ENCODE peak calls at places on chromosomes 1 and 21, in ten cellular contexts. D is right lobe of liver, H is keratinocyte, F is kidney epithelial cell, O is spleen, P is Panc1, U is lower leg skin, X is fibroblast of lung, V is AG09319, Z is RWPE1. Q is an unnamed sample.

GRCh38 chr21:41459884-41460534 is 34.0 kb downstream of the MX1 start:
- DNase-seq in D (no peak), H (no peak), F (no peak), O (no peak), P (no peak), U (no peak), X (no peak), V (no peak), Z (no peak), Q (no peak)

GRCh38 chr1:25858906-25859789 is at the start of gene AUNIP:
- DNase-seq in D (peak; percentile 93), H (no peak), F (no peak), O (peak; percentile 97), P (peak; percentile 42), U (peak; percentile 95), X (peak; percentile 81), V (peak; percentile 61), Z (peak; percentile 91), Q (peak; percentile 90)

GRCh38 chr1:6588128-6588892 is 8.5 kb downstream of the ZBTB48 start:
- DNase-seq in D (no peak), H (no peak), F (no peak), O (no peak), P (no peak), U (no peak), X (no peak), V (no peak), Z (peak; percentile 37), Q (no peak)

GRCh38 chr1:220881918-220882891 is 3.0 kb downstream of the HLX start:
- DNase-seq in D (peak; percentile 68), H (no peak), F (no peak), O (peak; percentile 86), P (no peak), U (no peak), X (peak; percentile 82), V (no peak), Z (no peak), Q (no peak)

GRCh38 chr1:83905315-83905907 is 93.5 kb downstream of the TTLL7 start:
- DNase-seq in D (no peak), H (no peak), F (no peak), O (no peak), P (peak; percentile 43), U (no peak), X (peak; percentile 54), V (no peak), Z (peak; percentile 11), Q (no peak)

GRCh38 chr1:119647734-119648619 is at the start of gene ZNF697:
- DNase-seq in D (peak; percentile 98), H (peak; percentile 80), F (peak; percentile 87), O (peak; percentile 92), P (peak; percentile 86), U (peak; percentile 99), X (peak; percentile 98), V (peak; percentile 96), Z (peak; percentile 96), Q (peak; percentile 91)

GRCh38 chr1:33379631-33380354 is 51.1 kb downstream of the PHC2 start:
- DNase-seq in D (no peak), H (no peak), F (no peak), O (no peak), P (no peak), U (peak; percentile 37), X (peak; percentile 59), V (no peak), Z (no peak), Q (no peak)

GRCh38 chr21:44514218-44514520 is 25.8 kb downstream of the KRTAP10-1 start:
- DNase-seq in D (no peak), H (no peak), F (no peak), O (no peak), P (no peak), U (no peak), X (no peak), V (no peak), Z (no peak), Q (no peak)

GRCh38 chr1:245154429-245155185 is at the start of gene KIF26B:
- DNase-seq in D (no peak), H (peak; percentile 17), F (no peak), O (peak; percentile 80), P (no peak), U (peak; percentile 87), X (peak; percentile 48), V (no peak), Z (peak; percentile 66), Q (peak; percentile 86)

GRCh38 chr1:110097507-110098221 is 14.6 kb upstream of the UBL4B start:
- DNase-seq in D (no peak), H (no peak), F (no peak), O (no peak), P (no peak), U (no peak), X (no peak), V (no peak), Z (no peak), Q (no peak)

GRCh38 chr1:65068202-65069011 is 79.6 kb upstream of the AK4 start:
- DNase-seq in D (no peak), H (no peak), F (no peak), O (no peak), P (no peak), U (no peak), X (peak; percentile 51), V (no peak), Z (peak; percentile 9), Q (no peak)

GRCh38 chr1:8025061-8025670 is 943 bp downstream of the ERRFI1 start:
- DNase-seq in D (no peak), H (no peak), F (no peak), O (no peak), P (no peak), U (no peak), X (peak; percentile 39), V (no peak), Z (no peak), Q (no peak)

GRCh38 chr1:8026976-8027747 is 1.1 kb upstream of the ERRFI1 start:
- DNase-seq in D (peak; percentile 93), H (no peak), F (no peak), O (no peak), P (no peak), U (no peak), X (peak; percentile 83), V (no peak), Z (no peak), Q (no peak)

GRCh38 chr1:8027748-8028631 is 1.9 kb upstream of the ERRFI1 start:
- DNase-seq in D (no peak), H (no peak), F (no peak), O (no peak), P (no peak), U (no peak), X (peak; percentile 88), V (peak; percentile 72), Z (no peak), Q (no peak)

GRCh38 chr1:8025671-8026144 is 401 bp downstream of the ERRFI1 start:
- DNase-seq in D (no peak), H (no peak), F (no peak), O (peak; percentile 80), P (no peak), U (no peak), X (no peak), V (no peak), Z (no peak), Q (peak; percentile 40)

DNA sequence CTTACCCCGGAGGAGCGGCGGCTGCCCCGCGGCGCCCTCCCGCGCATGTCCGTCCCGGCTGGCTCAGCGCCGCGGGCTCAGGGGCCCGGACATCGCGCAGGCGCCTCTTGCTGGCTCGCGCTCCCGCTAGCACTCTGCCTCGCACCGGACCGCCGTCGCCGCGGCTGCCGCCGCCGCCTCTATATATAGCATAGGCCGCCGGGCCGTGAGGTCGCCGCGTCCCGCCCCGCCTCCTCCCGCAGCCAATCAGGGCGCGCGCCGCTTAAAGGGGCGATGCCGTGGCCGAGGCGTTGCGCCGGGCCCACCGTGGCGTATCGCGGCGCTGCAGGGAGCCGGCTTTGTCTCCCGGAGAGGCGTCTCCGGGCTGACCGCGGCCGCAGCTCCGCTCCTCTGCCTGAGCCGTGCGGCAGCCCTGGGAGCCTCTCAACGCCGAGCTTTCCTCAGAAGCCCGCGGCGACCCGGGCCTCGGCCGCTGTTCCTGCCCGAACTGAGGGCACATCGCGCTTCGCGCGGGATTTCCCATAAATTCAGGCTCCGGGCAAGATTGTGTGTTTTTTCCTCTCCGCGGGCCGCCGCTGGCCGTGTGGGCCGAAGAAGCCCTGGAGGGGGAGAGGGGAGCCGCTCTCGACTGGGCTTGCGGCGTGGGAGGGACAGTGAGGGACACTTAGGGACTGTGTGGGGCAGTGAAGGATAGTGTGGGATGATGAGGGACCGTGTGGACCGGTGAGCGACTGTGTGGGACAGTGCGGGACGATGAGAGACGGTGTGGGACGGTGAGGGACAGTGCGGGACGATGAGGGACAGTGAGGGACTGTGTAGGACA is at the start of gene ERRFI1:
- DNase-seq in D (peak; percentile 96), H (no peak), F (no peak), O (peak; percentile 96), P (no peak), U (peak; percentile 99), X (peak; percentile 97), V (peak; percentile 90), Z (peak; percentile 93), Q (peak; percentile 94)
- TF ChIP-seq CTCF in D (no peak), H (no peak), F (no peak), O (no peak), P (no peak), U (no peak), X (no peak), V (no peak), Z (no peak), Q (no peak)

GRCh38 chr1:92599184-92599583 is 112.5 kb upstream of the GFI1 start:
- DNase-seq in D (no peak), H (no peak), F (no peak), O (no peak), P (no peak), U (no peak), X (peak; percentile 70), V (no peak), Z (peak; percentile 23), Q (no peak)
- TF ChIP-seq CTCF in D (peak; percentile 21), H (no peak), F (peak; percentile 36), O (no peak), P (peak; percentile 11), U (no peak), X (peak; percentile 30), V (peak; percentile 39), Z (no peak), Q (peak; percentile 21)

DNA sequence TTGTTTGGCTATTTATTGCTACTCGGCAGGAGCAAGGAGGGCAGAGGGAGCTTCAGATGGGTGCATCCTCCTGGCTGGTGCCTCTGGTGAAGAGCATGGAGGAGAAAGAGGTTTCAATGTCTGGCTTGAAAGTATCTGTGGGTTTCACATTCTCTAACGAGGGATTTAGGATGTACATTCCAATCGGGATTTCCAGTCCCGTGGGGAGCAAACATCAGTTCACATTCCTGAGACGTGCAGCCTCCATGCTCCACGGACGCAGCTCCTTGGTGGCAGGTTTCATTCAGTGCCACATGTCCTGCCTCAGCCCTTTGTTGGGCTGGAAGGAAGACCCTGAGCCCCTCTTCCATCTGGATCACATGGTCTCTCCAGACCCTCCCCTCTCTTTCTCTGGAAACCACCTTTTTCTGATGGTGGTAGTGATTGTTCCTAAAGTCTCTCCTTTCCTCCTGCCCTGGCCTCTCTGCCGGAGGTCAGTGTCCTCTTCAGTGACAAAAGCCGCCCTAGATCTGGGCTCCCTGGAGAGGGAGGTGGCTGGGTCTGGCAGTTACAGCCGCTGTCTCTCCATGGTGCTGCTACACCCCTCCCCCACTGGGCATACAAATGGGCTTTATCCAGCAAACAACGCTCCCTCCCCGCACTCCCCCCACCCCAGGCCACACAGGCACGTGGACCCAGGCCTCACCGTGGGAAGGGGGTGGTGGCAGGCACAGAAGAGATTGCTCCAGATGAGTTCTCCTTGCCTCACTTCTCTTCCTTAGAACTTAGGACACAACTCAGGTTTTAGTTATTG is 829 bp upstream of the CA14 start:
- DNase-seq in D (peak; percentile 84), H (no peak), F (no peak), O (no peak), P (no peak), U (no peak), X (no peak), V (no peak), Z (no peak), Q (no peak)
- TF ChIP-seq CTCF in D (no peak), H (no peak), F (no peak), O (no peak), P (no peak), U (no peak), X (no peak), V (no peak), Z (no peak), Q (no peak)

GRCh38 chr1:1307908-1308755 is at the start of the genes ACAP3 and PUSL1:
- DNase-seq in D (peak; percentile 94), H (no peak), F (peak; percentile 34), O (peak; percentile 96), P (no peak), U (peak; percentile 98), X (peak; percentile 96), V (peak; percentile 81), Z (peak; percentile 97), Q (peak; percentile 86)
- TF ChIP-seq CTCF in D (peak; percentile 3), H (no peak), F (no peak), O (no peak), P (no peak), U (peak; percentile 31), X (no peak), V (no peak), Z (no peak), Q (no peak)

Q was measured in mesothelial cell of epicardium.